ENCODE peak calls at places on chromosomes 7 and 10, in seven cellular contexts. One of them, this sample, is unnamed.

GRCh38 chr10:113712755-113713154 is 33.0 kb downstream of the CASP7 start:
- DNase-seq in fibroblast of the aortic adventitia: no peak
- DNase-seq in progenitor cell of endocrine pancreas: no peak
- DNase-seq in psoas muscle: no peak
- DNase-seq in occipital lobe: no peak
- DNase-seq in GM20000: no peak
- DNase-seq in hepatocyte: no peak
- DNase-seq in this sample: no peak

GRCh38 chr7:8147004-8147403 is 115.0 kb downstream of the ICA1 start:
- DNase-seq in fibroblast of the aortic adventitia: no peak
- DNase-seq in progenitor cell of endocrine pancreas: no peak
- DNase-seq in psoas muscle: no peak
- DNase-seq in occipital lobe: no peak
- DNase-seq in GM20000: no peak
- DNase-seq in hepatocyte: no peak
- DNase-seq in this sample: no peak

GRCh38 chr10:133275683-133276092 is 980 bp downstream of the ADAM8 start:
- DNase-seq in fibroblast of the aortic adventitia: no peak
- DNase-seq in progenitor cell of endocrine pancreas: no peak
- DNase-seq in psoas muscle: no peak
- DNase-seq in occipital lobe: no peak
- DNase-seq in GM20000: peak; percentile 80
- DNase-seq in hepatocyte: no peak
- DNase-seq in this sample: no peak

GRCh38 chr7:44824894-44825526 is 22.9 kb downstream of the H2AZ2 start:
- DNase-seq in fibroblast of the aortic adventitia: no peak
- DNase-seq in progenitor cell of endocrine pancreas: no peak
- DNase-seq in psoas muscle: no peak
- DNase-seq in occipital lobe: no peak
- DNase-seq in GM20000: no peak
- DNase-seq in hepatocyte: no peak
- DNase-seq in this sample: no peak

GRCh38 chr10:36129051-36129450 is 487.0 kb upstream of the FZD8 start:
- DNase-seq in fibroblast of the aortic adventitia: no peak
- DNase-seq in progenitor cell of endocrine pancreas: no peak
- DNase-seq in psoas muscle: no peak
- DNase-seq in occipital lobe: no peak
- DNase-seq in GM20000: no peak
- DNase-seq in hepatocyte: no peak
- DNase-seq in this sample: no peak

GRCh38 chr7:24702674-24703235 is 54.5 kb downstream of the GSDME start:
- DNase-seq in fibroblast of the aortic adventitia: peak; percentile 68
- DNase-seq in progenitor cell of endocrine pancreas: no peak
- DNase-seq in psoas muscle: no peak
- DNase-seq in occipital lobe: peak; percentile 36
- DNase-seq in GM20000: no peak
- DNase-seq in hepatocyte: no peak
- DNase-seq in this sample: no peak

GRCh38 chr7:95897557-95898183 is 125.3 kb downstream of the DYNC1I1 start:
- DNase-seq in fibroblast of the aortic adventitia: no peak
- DNase-seq in progenitor cell of endocrine pancreas: no peak
- DNase-seq in psoas muscle: no peak
- DNase-seq in occipital lobe: no peak
- DNase-seq in GM20000: no peak
- DNase-seq in hepatocyte: no peak
- DNase-seq in this sample: no peak

GRCh38 chr7:112442210-112442609 is 8.1 kb upstream of the IFRD1 start:
- DNase-seq in fibroblast of the aortic adventitia: no peak
- DNase-seq in progenitor cell of endocrine pancreas: no peak
- DNase-seq in psoas muscle: no peak
- DNase-seq in occipital lobe: no peak
- DNase-seq in GM20000: no peak
- DNase-seq in hepatocyte: no peak
- DNase-seq in this sample: no peak

GRCh38 chr7:1555046-1555812 is 776 bp downstream of the TMEM184A start:
- DNase-seq in fibroblast of the aortic adventitia: peak; percentile 51
- DNase-seq in progenitor cell of endocrine pancreas: no peak
- DNase-seq in psoas muscle: peak; percentile 74
- DNase-seq in occipital lobe: no peak
- DNase-seq in GM20000: no peak
- DNase-seq in hepatocyte: peak; percentile 93
- DNase-seq in this sample: no peak

GRCh38 chr10:99341248-99341647 is 12.1 kb downstream of the CNNM1 start:
- DNase-seq in fibroblast of the aortic adventitia: no peak
- DNase-seq in progenitor cell of endocrine pancreas: no peak
- DNase-seq in psoas muscle: no peak
- DNase-seq in occipital lobe: no peak
- DNase-seq in GM20000: no peak
- DNase-seq in hepatocyte: no peak
- DNase-seq in this sample: no peak

GRCh38 chr7:22572292-22572691 is 72.3 kb upstream of the STEAP1B start:
- DNase-seq in fibroblast of the aortic adventitia: peak; percentile 60
- DNase-seq in progenitor cell of endocrine pancreas: no peak
- DNase-seq in psoas muscle: no peak
- DNase-seq in occipital lobe: no peak
- DNase-seq in GM20000: no peak
- DNase-seq in hepatocyte: no peak
- DNase-seq in this sample: no peak

GRCh38 chr10:689433-690226 is at the start of gene DIP2C:
- DNase-seq in fibroblast of the aortic adventitia: peak; percentile 72
- DNase-seq in progenitor cell of endocrine pancreas: peak; percentile 71
- DNase-seq in psoas muscle: peak; percentile 88
- DNase-seq in occipital lobe: peak; percentile 66
- DNase-seq in GM20000: peak; percentile 56
- DNase-seq in hepatocyte: peak; percentile 94
- DNase-seq in this sample: peak; percentile 77

GRCh38 chr10:119412831-119413737 is 129.4 kb downstream of the RGS10 start:
- DNase-seq in fibroblast of the aortic adventitia: peak; percentile 69
- DNase-seq in progenitor cell of endocrine pancreas: no peak
- DNase-seq in psoas muscle: no peak
- DNase-seq in occipital lobe: no peak
- DNase-seq in GM20000: no peak
- DNase-seq in hepatocyte: peak; percentile 49
- DNase-seq in this sample: peak; percentile 57

GRCh38 chr7:47557317-47557985 is 24.5 kb downstream of the TNS3 start:
- DNase-seq in fibroblast of the aortic adventitia: peak; percentile 85
- DNase-seq in progenitor cell of endocrine pancreas: no peak
- DNase-seq in psoas muscle: peak; percentile 49
- DNase-seq in occipital lobe: no peak
- DNase-seq in GM20000: no peak
- DNase-seq in hepatocyte: no peak
- DNase-seq in this sample: no peak